ENCODE peak calls at places on chromosomes 1 and 21, in ten cellular contexts. X, G, U, A, T, V, D, I, K and F are unnamed samples.

GRCh38 chr1:187396929-187397796 is 568.4 kb downstream of the PLA2G4A start:
- DNase-seq in X (no peak), G (no peak), U (no peak), A (no peak), T (no peak), V (no peak), D (no peak), I (no peak), K (no peak), F (no peak)

GRCh38 chr1:27368872-27369703 is 2.3 kb upstream of the MAP3K6 start:
- DNase-seq in X (no peak), G (no peak), U (peak), A (no peak), T (no peak), V (no peak), D (no peak), I (peak), K (no peak), F (no peak)

GRCh38 chr1:110190282-110190929 is 19.7 kb upstream of the KCNC4 start:
- DNase-seq in X (no peak), G (peak), U (no peak), A (no peak), T (peak), V (no peak), D (no peak), I (peak), K (no peak), F (no peak)

GRCh38 chr21:36706482-36706852 is 7.6 kb downstream of the SIM2 start:
- DNase-seq in X (no peak), G (no peak), U (no peak), A (no peak), T (no peak), V (no peak), D (no peak), I (no peak), K (no peak), F (no peak)

GRCh38 chr1:12650001-12650421 is 6.1 kb downstream of the AADACL4 start:
- DNase-seq in X (peak), G (no peak), U (no peak), A (no peak), T (no peak), V (no peak), D (no peak), I (peak), K (no peak), F (no peak)

GRCh38 chr1:10833630-10834557 is 37.4 kb upstream of the CASZ1 start:
- DNase-seq in X (no peak), G (no peak), U (no peak), A (no peak), T (peak), V (peak), D (no peak), I (no peak), K (no peak), F (no peak)

GRCh38 chr21:34930971-34931370 is 118.1 kb downstream of the RUNX1 start:
- DNase-seq in X (no peak), G (no peak), U (no peak), A (no peak), T (no peak), V (no peak), D (no peak), I (peak), K (no peak), F (no peak)

GRCh38 chr21:45266518-45267389 is 20.9 kb downstream of the POFUT2 start:
- DNase-seq in X (no peak), G (no peak), U (no peak), A (no peak), T (no peak), V (no peak), D (peak), I (no peak), K (peak), F (peak)

GRCh38 chr1:154413177-154413576 is 8.0 kb downstream of the IL6R start:
- DNase-seq in X (no peak), G (no peak), U (no peak), A (no peak), T (no peak), V (no peak), D (no peak), I (no peak), K (no peak), F (no peak)

GRCh38 chr1:72623299-72623708 is 341.0 kb upstream of the NEGR1 start:
- DNase-seq in X (peak), G (peak), U (peak), A (peak), T (peak), V (peak), D (no peak), I (peak), K (no peak), F (peak)

GRCh38 chr1:25889470-25889869 is 14.0 kb upstream of the PAQR7 start:
- DNase-seq in X (no peak), G (no peak), U (no peak), A (no peak), T (no peak), V (no peak), D (no peak), I (peak), K (no peak), F (peak)

GRCh38 chr21:45020629-45021427 is 53.6 kb upstream of the ADARB1 start:
- DNase-seq in X (no peak), G (no peak), U (no peak), A (no peak), T (no peak), V (no peak), D (no peak), I (no peak), K (no peak), F (no peak)

GRCh38 chr1:44557756-44558155 is 116.5 kb downstream of the TMEM53 start:
- DNase-seq in X (no peak), G (no peak), U (no peak), A (no peak), T (no peak), V (peak), D (no peak), I (peak), K (no peak), F (no peak)

GRCh38 chr1:232425421-232425820 is 204.5 kb downstream of the SIPA1L2 start:
- DNase-seq in X (no peak), G (no peak), U (no peak), A (no peak), T (no peak), V (no peak), D (no peak), I (no peak), K (no peak), F (no peak)

GRCh38 chr1:53946252-53947171 is at the start of gene LRRC42:
- DNase-seq in X (peak), G (peak), U (peak), A (no peak), T (no peak), V (no peak), D (no peak), I (no peak), K (no peak), F (no peak)

GRCh38 chr1:222788328-222789156 is 26.3 kb upstream of the DISP1 start:
- DNase-seq in X (no peak), G (no peak), U (no peak), A (no peak), T (no peak), V (no peak), D (no peak), I (peak), K (no peak), F (no peak)

GRCh38 chr1:181383695-181384094 is 99.6 kb upstream of the CACNA1E start:
- DNase-seq in X (no peak), G (no peak), U (no peak), A (no peak), T (peak), V (peak), D (no peak), I (no peak), K (no peak), F (no peak)

GRCh38 chr21:31459457-31459856 is 115.4 kb upstream of the TIAM1 start:
- DNase-seq in X (no peak), G (no peak), U (no peak), A (peak), T (peak), V (no peak), D (no peak), I (no peak), K (no peak), F (no peak)

GRCh38 chr1:66350001-66350547 is 183.9 kb upstream of the SGIP1 start:
- DNase-seq in X (no peak), G (no peak), U (peak), A (no peak), T (no peak), V (peak), D (peak), I (peak), K (peak), F (peak)

GRCh38 chr1:156706647-156707008 is 1.2 kb upstream of the CRABP2 start:
- DNase-seq in X (peak), G (no peak), U (no peak), A (no peak), T (peak), V (peak), D (no peak), I (peak), K (no peak), F (no peak)

GRCh38 chr1:86846166-86846647 is 67.7 kb downstream of the SELENOF start:
- DNase-seq in X (peak), G (no peak), U (no peak), A (peak), T (peak), V (peak), D (no peak), I (peak), K (no peak), F (peak)

GRCh38 chr1:22414244-22414751 is 37.4 kb upstream of the ZBTB40 start:
- DNase-seq in X (peak), G (peak), U (no peak), A (peak), T (peak), V (no peak), D (no peak), I (peak), K (no peak), F (no peak)

GRCh38 chr1:1989102-1989542 is 14.5 kb downstream of the CFAP74 start:
- DNase-seq in X (no peak), G (no peak), U (no peak), A (no peak), T (peak), V (no peak), D (no peak), I (no peak), K (no peak), F (no peak)

GRCh38 chr21:18248171-18248570 is 3.5 kb downstream of the CHODL start:
- DNase-seq in X (no peak), G (peak), U (no peak), A (no peak), T (peak), V (no peak), D (no peak), I (no peak), K (no peak), F (no peak)

GRCh38 chr1:64000021-64000420 is 203.4 kb upstream of the UBE2U start:
- DNase-seq in X (no peak), G (no peak), U (no peak), A (no peak), T (peak), V (peak), D (no peak), I (peak), K (no peak), F (no peak)

GRCh38 chr21:45013271-45013841 is 61.0 kb upstream of the ADARB1 start:
- DNase-seq in X (no peak), G (no peak), U (no peak), A (no peak), T (peak), V (no peak), D (no peak), I (no peak), K (no peak), F (no peak)

GRCh38 chr1:65068202-65069011 is 79.6 kb upstream of the AK4 start:
- DNase-seq in X (peak), G (no peak), U (peak), A (no peak), T (peak), V (peak), D (peak), I (peak), K (no peak), F (no peak)

GRCh38 chr1:170674986-170675385 is 11.1 kb downstream of the PRRX1 start:
- DNase-seq in X (no peak), G (no peak), U (no peak), A (no peak), T (no peak), V (no peak), D (no peak), I (no peak), K (no peak), F (no peak)

GRCh38 chr1:234978397-234979291 is 150.0 kb downstream of the TOMM20 start:
- DNase-seq in X (no peak), G (no peak), U (peak), A (no peak), T (peak), V (peak), D (peak), I (peak), K (peak), F (peak)